ENCODE peak calls at places on chromosomes 5 and 9, in eight cellular contexts. R is tibial nerve, G is HepG2, T is H1, Y is A549, Z is sigmoid colon, P is upper lobe of left lung, W is GM12878. A is an unnamed sample.
A peak's percentile ranks its signal among the peaks of the same experiment; 100 is the strongest.

GRCh38 chr5:179608131-179608581 is 15.3 kb downstream of the HNRNPH1 start:
- DNase-seq in P (no peak), Z (peak; percentile 64), Y (no peak), G (no peak), T (no peak), W (no peak), R (no peak), A (no peak)

GRCh38 chr9:134204991-134205578 is 40.7 kb upstream of the RNU6ATAC start:
- DNase-seq in Z (peak; percentile 56), G (peak; percentile 41), W (no peak), P (no peak), Y (no peak), T (no peak), R (no peak), A (peak; percentile 9)

GRCh38 chr9:86035827-86036440 is 63.4 kb downstream of the GOLM1 start:
- DNase-seq in P (no peak), G (no peak), W (no peak), T (no peak), Z (no peak), R (no peak), Y (no peak), A (no peak)

GRCh38 chr9:116007824-116008223 is 145.8 kb upstream of the PAPPA start:
- DNase-seq in Y (no peak), W (no peak), T (no peak), R (no peak), Z (no peak), P (no peak), G (no peak), A (no peak)

GRCh38 chr5:54455413-54456157 is at the start of gene HSPB3:
- DNase-seq in Y (no peak), R (no peak), G (no peak), W (no peak), T (no peak), Z (peak; percentile 74), P (no peak), A (peak; percentile 38)

GRCh38 chr9:16348531-16348930 is 521.9 kb downstream of the BNC2 start:
- DNase-seq in Y (no peak), Z (no peak), P (no peak), G (no peak), W (no peak), R (no peak), T (no peak), A (no peak)

GRCh38 chr5:164680216-164680615 is 1174.8 kb downstream of the MAT2B start:
- DNase-seq in P (no peak), R (no peak), Y (no peak), W (no peak), G (no peak), Z (no peak), T (no peak), A (no peak)

GRCh38 chr5:139272471-139273321 is 20.8 kb upstream of the MATR3 start:
- DNase-seq in G (peak; percentile 73), R (no peak), Z (no peak), W (no peak), T (no peak), P (no peak), Y (no peak), A (no peak)

GRCh38 chr5:169354263-169354662 is 53.3 kb upstream of the SLIT3 start:
- DNase-seq in P (no peak), W (no peak), Z (no peak), G (no peak), R (no peak), T (no peak), Y (peak; percentile 20), A (no peak)

GRCh38 chr5:138950411-138951011 is 75.4 kb upstream of the LRRTM2 start:
- DNase-seq in Z (peak; percentile 30), P (peak; percentile 76), W (no peak), Y (no peak), R (no peak), G (no peak), T (no peak), A (no peak)

GRCh38 chr9:131959887-131960286 is 119.8 kb downstream of the MED27 start:
- DNase-seq in P (no peak), W (no peak), G (no peak), Y (no peak), R (no peak), Z (no peak), T (no peak), A (no peak)

GRCh38 chr5:56971275-56971674 is 19.4 kb upstream of the MIER3 start:
- DNase-seq in W (no peak), G (no peak), P (no peak), Y (no peak), Z (no peak), T (no peak), R (no peak), A (no peak)

GRCh38 chr5:38827525-38827924 is 18.3 kb upstream of the OSMR start:
- DNase-seq in R (no peak), W (no peak), Y (no peak), P (no peak), T (no peak), Z (no peak), G (no peak), A (no peak)

GRCh38 chr9:80020530-80020929 is 448.8 kb downstream of the TLE4 start:
- DNase-seq in Z (no peak), R (no peak), G (no peak), P (no peak), T (no peak), Y (no peak), W (no peak), A (no peak)

DNA sequence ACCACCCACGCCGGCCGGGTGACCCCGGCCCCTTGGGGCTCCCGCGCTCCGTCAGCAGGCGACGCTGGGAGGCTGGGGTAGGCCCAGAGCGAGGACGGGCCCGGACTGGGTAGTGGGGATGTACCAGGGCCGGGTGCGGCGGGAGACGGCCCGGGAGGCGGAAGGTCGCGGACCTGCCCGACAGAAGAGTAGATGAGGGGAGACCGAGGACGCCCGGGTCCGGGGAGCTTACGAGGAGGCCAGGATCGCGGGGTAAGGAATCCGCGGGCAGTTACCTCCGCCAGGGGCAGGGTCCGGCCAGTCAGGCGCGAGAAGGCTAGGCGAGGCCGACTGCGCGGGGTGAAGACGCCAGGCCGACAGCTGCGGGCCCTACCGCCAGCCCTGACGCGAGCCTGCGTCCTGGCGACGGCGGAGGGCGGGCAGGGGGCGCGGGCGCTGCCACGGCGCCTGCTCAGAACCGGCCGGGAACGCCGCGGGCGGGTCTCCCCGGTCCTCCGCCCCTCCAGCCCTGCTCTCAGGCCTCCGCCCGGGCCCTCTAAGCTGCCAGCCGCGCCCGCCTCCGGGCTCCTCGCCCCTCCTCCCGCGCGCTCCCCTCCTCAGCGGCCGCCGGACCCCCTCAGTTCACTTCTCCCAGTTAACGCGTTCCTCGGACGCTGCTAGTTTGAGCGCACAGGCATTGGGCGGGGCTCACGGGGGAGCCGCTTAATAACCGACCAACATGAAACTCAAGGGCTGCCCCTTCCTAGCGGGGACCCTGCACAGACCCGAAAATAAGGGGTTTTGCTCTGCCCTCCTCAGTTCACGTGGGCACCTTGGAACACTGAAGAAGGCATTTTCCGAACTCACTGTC is at the start of gene CPLANE1:
- DNase-seq in Z (peak; percentile 86), R (peak; percentile 39), G (peak; percentile 53), W (peak; percentile 17), T (peak; percentile 64), Y (peak; percentile 56), P (peak; percentile 82), A (peak; percentile 79)
- TF ChIP-seq CTCF in Z (no peak), R (peak; percentile 6), G (peak; percentile 38), W (no peak), T (peak; percentile 20), Y (no peak), P (peak; percentile 34), A (no peak)

DNA sequence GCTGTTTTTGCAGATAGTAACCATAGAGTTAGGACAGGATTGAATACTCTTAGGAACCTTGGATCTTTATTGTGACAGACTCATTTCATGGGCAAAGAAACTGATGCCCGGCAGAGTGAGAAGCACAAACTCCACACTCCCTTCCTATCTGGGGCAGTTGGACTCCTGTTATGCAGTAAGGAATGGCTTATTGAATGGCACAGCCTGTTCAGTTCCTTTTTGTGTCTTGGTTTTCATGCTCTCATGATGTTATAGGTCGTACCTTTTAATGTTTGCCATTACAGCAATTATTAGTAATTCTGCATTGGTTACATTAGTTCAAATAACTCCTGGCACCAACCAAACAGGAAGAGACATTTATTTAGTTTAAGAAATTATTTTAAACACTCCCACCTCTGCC is 144.2 kb downstream of the ARHGEF28 start:
- DNase-seq in G (no peak), Z (no peak), P (no peak), T (no peak), Y (no peak), W (no peak), R (no peak), A (no peak)
- TF ChIP-seq POLR2A in G (no peak), Z (no peak), P (no peak), T (no peak), Y (no peak), W (no peak), R (no peak), A (no peak)

DNA sequence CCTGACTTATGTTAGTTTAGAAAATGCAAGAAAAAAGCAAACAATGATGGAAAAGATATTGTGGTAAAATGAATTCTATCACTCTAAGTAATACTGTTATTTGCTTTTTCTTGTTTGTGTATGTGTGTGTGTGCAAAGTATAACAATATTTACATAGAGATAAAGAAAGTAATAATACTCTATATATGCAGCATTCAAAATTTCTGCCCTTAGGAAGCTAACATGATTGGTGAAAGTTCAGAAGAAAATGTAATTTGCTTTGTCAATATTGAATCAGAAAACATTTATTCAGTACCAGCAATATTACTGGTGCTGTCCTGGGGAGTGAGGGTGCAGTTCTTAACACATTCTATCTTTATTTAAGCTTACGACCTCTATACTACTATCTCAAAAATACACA is 12.9 kb upstream of the PRDM9 start:
- DNase-seq in G (no peak), R (no peak), W (no peak), Y (no peak), Z (no peak), T (no peak), P (no peak), A (no peak)
- TF ChIP-seq EP300 in G (no peak), R (no peak), W (no peak), Y (no peak), Z (no peak), T (no peak), P (no peak), A (no peak)

GRCh38 chr5:140348104-140348503 is 1.7 kb upstream of the HBEGF start:
- DNase-seq in R (no peak), G (no peak), W (no peak), T (no peak), P (no peak), Z (no peak), Y (no peak), A (no peak)

GRCh38 chr5:140347382-140347781 is 979 bp upstream of the HBEGF start:
- DNase-seq in Z (no peak), G (no peak), T (no peak), P (no peak), Y (no peak), R (no peak), W (no peak), A (no peak)

GRCh38 chr5:140344683-140345423 is 1.6 kb downstream of the HBEGF start:
- DNase-seq in T (no peak), Y (peak; percentile 61), P (no peak), R (no peak), W (no peak), G (no peak), Z (no peak), A (no peak)

GRCh38 chr5:140345919-140346347 is 470 bp downstream of the HBEGF start:
- DNase-seq in Z (peak; percentile 88), W (no peak), T (no peak), P (peak; percentile 68), G (peak; percentile 35), Y (peak; percentile 67), R (no peak), A (peak; percentile 75)

GRCh38 chr5:140346348-140347221 is at the start of gene HBEGF:
- DNase-seq in W (no peak), Z (peak; percentile 88), T (peak; percentile 78), Y (peak; percentile 85), P (peak; percentile 87), R (peak; percentile 72), G (peak; percentile 63), A (peak; percentile 88)
- TF ChIP-seq CTCF in W (peak; percentile 65), Z (peak; percentile 27), T (peak; percentile 79), Y (no peak), P (peak; percentile 78), R (peak; percentile 33), G (peak; percentile 58), A (peak; percentile 43)

GRCh38 chr9:128115187-128116103 is 12.1 kb downstream of the PTGES2 start:
- DNase-seq in P (no peak), W (no peak), Y (no peak), Z (peak; percentile 61), G (peak; percentile 83), T (no peak), R (peak; percentile 3), A (peak; percentile 21)
- TF ChIP-seq POLR2A in P (no peak), W (no peak), Y (no peak), Z (no peak), G (peak; percentile 43), T (no peak), R (no peak), A (no peak)